ENCODE peak calls at places on chromosomes 4 and X, in seven cellular contexts. One of them, this sample, is unnamed.

GRCh38 chr4:27442146-27442545 is 581.5 kb downstream of the STIM2 start:
- DNase-seq in H7: no peak
- DNase-seq in left lung: no peak
- DNase-seq in lung: no peak
- DNase-seq in heart right ventricle: no peak
- DNase-seq in right cardiac atrium: no peak
- DNase-seq in MM.1S: no peak
- DNase-seq in this sample: no peak

GRCh38 chr4:17781072-17781830 is at the start of gene FAM184B:
- DNase-seq in H7: peak; percentile 71
- DNase-seq in left lung: peak; percentile 78
- DNase-seq in lung: no peak
- DNase-seq in heart right ventricle: peak; percentile 10
- DNase-seq in right cardiac atrium: peak; percentile 36
- DNase-seq in MM.1S: no peak
- DNase-seq in this sample: no peak

GRCh38 chr4:92304636-92305035 is 870 bp downstream of the GRID2 start:
- DNase-seq in H7: peak; percentile 45
- DNase-seq in left lung: no peak
- DNase-seq in lung: no peak
- DNase-seq in heart right ventricle: no peak
- DNase-seq in right cardiac atrium: no peak
- DNase-seq in MM.1S: no peak
- DNase-seq in this sample: no peak

GRCh38 chrX:146448791-146449190 is 360.8 kb upstream of the CXorf51B start:
- DNase-seq in H7: no peak
- DNase-seq in left lung: no peak
- DNase-seq in lung: no peak
- DNase-seq in heart right ventricle: no peak
- DNase-seq in right cardiac atrium: no peak
- DNase-seq in MM.1S: no peak
- DNase-seq in this sample: no peak

GRCh38 chr4:122356317-122356818 is 22.4 kb upstream of the ADAD1 start:
- DNase-seq in H7: no peak
- DNase-seq in left lung: no peak
- DNase-seq in lung: no peak
- DNase-seq in heart right ventricle: no peak
- DNase-seq in right cardiac atrium: no peak
- DNase-seq in MM.1S: no peak
- DNase-seq in this sample: no peak

GRCh38 chr4:89800012-89800516 is 36.9 kb downstream of the SNCA start:
- DNase-seq in H7: no peak
- DNase-seq in left lung: no peak
- DNase-seq in lung: no peak
- DNase-seq in heart right ventricle: no peak
- DNase-seq in right cardiac atrium: no peak
- DNase-seq in MM.1S: no peak
- DNase-seq in this sample: no peak

GRCh38 chr4:118265312-118266144 is 87.3 kb downstream of the PRSS12 start:
- DNase-seq in H7: no peak
- DNase-seq in left lung: peak; percentile 88
- DNase-seq in lung: peak; percentile 34
- DNase-seq in heart right ventricle: peak; percentile 17
- DNase-seq in right cardiac atrium: peak; percentile 59
- DNase-seq in MM.1S: no peak
- DNase-seq in this sample: no peak

GRCh38 chr4:75514949-75515612 is 808 bp downstream of the THAP6 start:
- DNase-seq in H7: no peak
- DNase-seq in left lung: no peak
- DNase-seq in lung: no peak
- DNase-seq in heart right ventricle: no peak
- DNase-seq in right cardiac atrium: no peak
- DNase-seq in MM.1S: peak; percentile 56
- DNase-seq in this sample: no peak

GRCh38 chr4:112120021-112120420 is 25.2 kb upstream of the FAM241A start:
- DNase-seq in H7: no peak
- DNase-seq in left lung: no peak
- DNase-seq in lung: no peak
- DNase-seq in heart right ventricle: no peak
- DNase-seq in right cardiac atrium: no peak
- DNase-seq in MM.1S: peak; percentile 22
- DNase-seq in this sample: no peak

GRCh38 chr4:169031392-169031791 is 21.3 kb upstream of the CBR4 start:
- DNase-seq in H7: no peak
- DNase-seq in left lung: peak; percentile 64
- DNase-seq in lung: no peak
- DNase-seq in heart right ventricle: no peak
- DNase-seq in right cardiac atrium: no peak
- DNase-seq in MM.1S: no peak
- DNase-seq in this sample: no peak

GRCh38 chrX:31165241-31166035 is 93.6 kb upstream of the FTHL17 start:
- DNase-seq in H7: no peak
- DNase-seq in left lung: no peak
- DNase-seq in lung: no peak
- DNase-seq in heart right ventricle: no peak
- DNase-seq in right cardiac atrium: no peak
- DNase-seq in MM.1S: no peak
- DNase-seq in this sample: no peak

GRCh38 chrX:3044196-3044595 is 2.9 kb downstream of the ARSF start:
- DNase-seq in H7: no peak
- DNase-seq in left lung: no peak
- DNase-seq in lung: no peak
- DNase-seq in heart right ventricle: no peak
- DNase-seq in right cardiac atrium: no peak
- DNase-seq in MM.1S: no peak
- DNase-seq in this sample: no peak

GRCh38 chr4:22129454-22130075 is 181.0 kb upstream of the KCNIP4 start:
- DNase-seq in H7: peak; percentile 43
- DNase-seq in left lung: no peak
- DNase-seq in lung: no peak
- DNase-seq in heart right ventricle: no peak
- DNase-seq in right cardiac atrium: no peak
- DNase-seq in MM.1S: peak; percentile 38
- DNase-seq in this sample: no peak

GRCh38 chr4:8353912-8354453 is 84.4 kb downstream of the HTRA3 start:
- DNase-seq in H7: no peak
- DNase-seq in left lung: no peak
- DNase-seq in lung: no peak
- DNase-seq in heart right ventricle: no peak
- DNase-seq in right cardiac atrium: no peak
- DNase-seq in MM.1S: no peak
- DNase-seq in this sample: no peak

GRCh38 chr4:134777626-134778025 is 576.0 kb upstream of the PABPC4L start:
- DNase-seq in H7: peak; percentile 29
- DNase-seq in left lung: no peak
- DNase-seq in lung: no peak
- DNase-seq in heart right ventricle: no peak
- DNase-seq in right cardiac atrium: no peak
- DNase-seq in MM.1S: peak; percentile 17
- DNase-seq in this sample: no peak

GRCh38 chrX:17788439-17788838 is 51.1 kb downstream of the SCML1 start:
- DNase-seq in H7: peak; percentile 91
- DNase-seq in left lung: no peak
- DNase-seq in lung: no peak
- DNase-seq in heart right ventricle: peak; percentile 19
- DNase-seq in right cardiac atrium: peak; percentile 60
- DNase-seq in MM.1S: peak; percentile 12
- DNase-seq in this sample: no peak

GRCh38 chr4:148834804-148835598 is 392.8 kb upstream of the NR3C2 start:
- DNase-seq in H7: no peak
- DNase-seq in left lung: peak; percentile 61
- DNase-seq in lung: peak; percentile 78
- DNase-seq in heart right ventricle: no peak
- DNase-seq in right cardiac atrium: no peak
- DNase-seq in MM.1S: peak; percentile 12
- DNase-seq in this sample: no peak

GRCh38 chr4:3500111-3500510 is 32.1 kb downstream of the LRPAP1 start:
- DNase-seq in H7: no peak
- DNase-seq in left lung: no peak
- DNase-seq in lung: no peak
- DNase-seq in heart right ventricle: no peak
- DNase-seq in right cardiac atrium: peak; percentile 58
- DNase-seq in MM.1S: no peak
- DNase-seq in this sample: no peak

GRCh38 chrX:102712967-102713677 is 874 bp downstream of the GPRASP2 start:
- DNase-seq in H7: peak; percentile 31
- DNase-seq in left lung: no peak
- DNase-seq in lung: no peak
- DNase-seq in heart right ventricle: peak; percentile 14
- DNase-seq in right cardiac atrium: peak; percentile 74
- DNase-seq in MM.1S: no peak
- DNase-seq in this sample: peak; percentile 35

GRCh38 chrX:38634665-38635064 is 73.3 kb downstream of the TSPAN7 start:
- DNase-seq in H7: no peak
- DNase-seq in left lung: no peak
- DNase-seq in lung: no peak
- DNase-seq in heart right ventricle: no peak
- DNase-seq in right cardiac atrium: no peak
- DNase-seq in MM.1S: no peak
- DNase-seq in this sample: no peak

GRCh38 chrX:103533428-103534216 is 14.3 kb upstream of the RAB40A start:
- DNase-seq in H7: peak; percentile 7
- DNase-seq in left lung: no peak
- DNase-seq in lung: peak; percentile 65
- DNase-seq in heart right ventricle: peak; percentile 67
- DNase-seq in right cardiac atrium: peak; percentile 87
- DNase-seq in MM.1S: peak; percentile 54
- DNase-seq in this sample: peak; percentile 71

GRCh38 chr4:16674133-16674532 is 224.3 kb downstream of the LDB2 start:
- DNase-seq in H7: no peak
- DNase-seq in left lung: no peak
- DNase-seq in lung: no peak
- DNase-seq in heart right ventricle: no peak
- DNase-seq in right cardiac atrium: no peak
- DNase-seq in MM.1S: no peak
- DNase-seq in this sample: no peak

GRCh38 chr4:2468464-2469191 is at the start of gene RNF4:
- DNase-seq in H7: peak; percentile 99
- DNase-seq in left lung: peak; percentile 96
- DNase-seq in lung: peak; percentile 96
- DNase-seq in heart right ventricle: peak; percentile 95
- DNase-seq in right cardiac atrium: peak; percentile 98
- DNase-seq in MM.1S: peak; percentile 98
- DNase-seq in this sample: peak; percentile 97

GRCh38 chrX:63784902-63785692 is at the start of gene ARHGEF9:
- DNase-seq in H7: peak; percentile 78
- DNase-seq in left lung: no peak
- DNase-seq in lung: no peak
- DNase-seq in heart right ventricle: peak; percentile 22
- DNase-seq in right cardiac atrium: peak; percentile 68
- DNase-seq in MM.1S: no peak
- DNase-seq in this sample: peak; percentile 17

GRCh38 chr4:189823611-189824010 is 117.1 kb upstream of the FRG1 start:
- DNase-seq in H7: no peak
- DNase-seq in left lung: no peak
- DNase-seq in lung: no peak
- DNase-seq in heart right ventricle: no peak
- DNase-seq in right cardiac atrium: no peak
- DNase-seq in MM.1S: no peak
- DNase-seq in this sample: no peak
- H3K27me3 ChIP-seq in H7: no peaks in the 10 kb centered on the region
- H3K27me3 ChIP-seq in left lung: no peaks in the 10 kb centered on the region
- H3K27me3 ChIP-seq in lung: no peaks in the 10 kb centered on the region
- H3K27me3 ChIP-seq in heart right ventricle: no peaks in the 10 kb centered on the region
- H3K27me3 ChIP-seq in right cardiac atrium: no peaks in the 10 kb centered on the region
- H3K27me3 ChIP-seq in MM.1S: no peaks in the 10 kb centered on the region
- H3K27me3 ChIP-seq in this sample: no peaks in the 10 kb centered on the region

DNA sequence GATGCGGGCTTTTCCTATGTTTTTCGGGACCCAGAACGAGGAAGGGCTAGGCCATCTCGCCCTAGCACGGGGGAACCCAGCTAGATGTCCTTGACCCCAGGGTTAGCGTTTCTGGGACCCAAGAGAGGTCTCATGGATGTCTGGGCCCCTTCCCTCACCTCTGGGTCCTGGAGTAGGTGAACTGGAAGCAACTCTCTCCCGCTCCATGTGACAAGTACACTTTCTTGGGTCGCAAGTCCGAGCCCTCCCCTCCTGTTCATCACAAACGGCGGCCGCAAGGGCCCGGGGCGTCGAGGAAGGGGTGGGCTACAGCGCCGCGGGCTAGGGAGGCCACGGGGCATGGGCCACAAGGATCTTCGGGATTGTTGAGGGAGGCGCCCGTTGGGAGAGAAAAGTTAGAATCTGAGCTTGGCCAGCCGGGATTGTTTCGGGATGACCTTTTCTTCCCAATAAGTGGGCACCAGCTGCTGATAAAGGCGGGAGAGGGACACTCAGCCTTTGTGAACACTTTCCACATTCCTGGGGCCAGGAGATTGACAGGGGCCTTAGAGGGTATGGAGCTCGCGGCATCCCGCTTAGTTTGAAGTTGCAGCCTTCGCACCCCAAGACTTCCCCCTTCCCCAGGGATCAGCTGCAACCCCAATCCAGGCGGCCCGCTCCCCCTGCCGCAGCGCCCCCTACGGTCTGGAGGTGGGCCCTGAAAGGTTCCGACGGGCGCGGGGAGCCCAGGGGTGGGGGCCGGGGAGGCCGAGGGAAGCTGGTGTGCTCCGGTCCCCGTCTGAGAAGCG is 137.0 kb upstream of the ZIC3 start:
- DNase-seq in H7: peak; percentile 91
- DNase-seq in left lung: no peak
- DNase-seq in lung: no peak
- DNase-seq in heart right ventricle: no peak
- DNase-seq in right cardiac atrium: no peak
- DNase-seq in MM.1S: no peak
- DNase-seq in this sample: no peak
- H3K27me3 ChIP-seq in H7: peaks cover 37% of the 10 kb centered on the region
- H3K27me3 ChIP-seq in left lung: peaks cover 56% of the 10 kb centered on the region
- H3K27me3 ChIP-seq in lung: no peaks in the 10 kb centered on the region
- H3K27me3 ChIP-seq in heart right ventricle: peaks cover 65% of the 10 kb centered on the region
- H3K27me3 ChIP-seq in right cardiac atrium: no peaks in the 10 kb centered on the region
- H3K27me3 ChIP-seq in MM.1S: no peaks in the 10 kb centered on the region
- H3K27me3 ChIP-seq in this sample: peaks cover 70% of the 10 kb centered on the region

GRCh38 chr4:157043131-157043530 is 32.8 kb upstream of the GLRB start:
- DNase-seq in H7: peak; percentile 42
- DNase-seq in left lung: no peak
- DNase-seq in lung: no peak
- DNase-seq in heart right ventricle: no peak
- DNase-seq in right cardiac atrium: no peak
- DNase-seq in MM.1S: peak; percentile 7
- DNase-seq in this sample: no peak
- H3K27me3 ChIP-seq in H7: no peaks in the 10 kb centered on the region
- H3K27me3 ChIP-seq in left lung: no peaks in the 10 kb centered on the region
- H3K27me3 ChIP-seq in lung: no peaks in the 10 kb centered on the region
- H3K27me3 ChIP-seq in heart right ventricle: no peaks in the 10 kb centered on the region
- H3K27me3 ChIP-seq in right cardiac atrium: no peaks in the 10 kb centered on the region
- H3K27me3 ChIP-seq in MM.1S: no peaks in the 10 kb centered on the region
- H3K27me3 ChIP-seq in this sample: peaks cover 9% of the 10 kb centered on the region

GRCh38 chrX:625137-625691 is 5.4 kb upstream of the SHOX start:
- DNase-seq in H7: peak; percentile 8
- DNase-seq in left lung: no peak
- DNase-seq in lung: no peak
- DNase-seq in heart right ventricle: no peak
- DNase-seq in right cardiac atrium: no peak
- DNase-seq in MM.1S: no peak
- DNase-seq in this sample: no peak
- H3K27me3 ChIP-seq in H7: peaks cover 93% of the 10 kb centered on the region
- H3K27me3 ChIP-seq in left lung: peaks cover 17% of the 10 kb centered on the region
- H3K27me3 ChIP-seq in lung: peaks cover 14% of the 10 kb centered on the region
- H3K27me3 ChIP-seq in heart right ventricle: peaks cover 70% of the 10 kb centered on the region
- H3K27me3 ChIP-seq in right cardiac atrium: peaks cover 3% of the 10 kb centered on the region
- H3K27me3 ChIP-seq in MM.1S: no peaks in the 10 kb centered on the region
- H3K27me3 ChIP-seq in this sample: peaks cover 83% of the 10 kb centered on the region

GRCh38 chr4:1415681-1415981 is 9.4 kb upstream of the NKX1-1 start:
- DNase-seq in H7: no peak
- DNase-seq in left lung: no peak
- DNase-seq in lung: no peak
- DNase-seq in heart right ventricle: no peak
- DNase-seq in right cardiac atrium: peak; percentile 1
- DNase-seq in MM.1S: no peak
- DNase-seq in this sample: no peak
- H3K27me3 ChIP-seq in H7: peaks cover 8% of the 10 kb centered on the region
- H3K27me3 ChIP-seq in left lung: peaks cover 46% of the 10 kb centered on the region
- H3K27me3 ChIP-seq in lung: no peaks in the 10 kb centered on the region
- H3K27me3 ChIP-seq in heart right ventricle: peaks cover 89% of the 10 kb centered on the region
- H3K27me3 ChIP-seq in right cardiac atrium: no peaks in the 10 kb centered on the region
- H3K27me3 ChIP-seq in MM.1S: no peaks in the 10 kb centered on the region
- H3K27me3 ChIP-seq in this sample: peaks cover 97% of the 10 kb centered on the region

This sample was measured in left ventricle myocardium inferior.